ENCODE peak calls at places on chromosomes 7 and 10, in seven cellular contexts. N is heart right ventricle, P is Panc1, O is cardiac muscle cell, C is RWPE1, S is lower lobe of right lung, I is astrocyte. V is an unnamed sample.

GRCh38 chr7:105210721-105211205 is 178.0 kb downstream of the SRPK2 start:
- DNase-seq in N (peak), P (no peak), O (peak), C (no peak), S (peak), I (peak), V (no peak)

GRCh38 chr7:51108134-51108533 is 208.5 kb downstream of the COBL start:
- DNase-seq in N (no peak), P (no peak), O (no peak), C (no peak), S (no peak), I (no peak), V (no peak)

GRCh38 chr7:27188666-27189559 is 3.9 kb upstream of the HOXA11 start:
- DNase-seq in N (no peak), P (no peak), O (no peak), C (no peak), S (no peak), I (no peak), V (no peak)

GRCh38 chr10:37067576-37067975 is 57.8 kb upstream of the ANKRD30A start:
- DNase-seq in N (no peak), P (no peak), O (no peak), C (no peak), S (no peak), I (no peak), V (no peak)

GRCh38 chr7:140421521-140421920 is 17.7 kb downstream of the RAB19 start:
- DNase-seq in N (no peak), P (no peak), O (no peak), C (no peak), S (no peak), I (no peak), V (no peak)

GRCh38 chr10:48399056-48399541 is 92.6 kb downstream of the MAPK8 start:
- DNase-seq in N (no peak), P (no peak), O (no peak), C (no peak), S (no peak), I (peak), V (no peak)

GRCh38 chr7:42244828-42245227 is 7.8 kb upstream of the GLI3 start:
- DNase-seq in N (no peak), P (no peak), O (no peak), C (peak), S (no peak), I (peak), V (no peak)

GRCh38 chr7:5773661-5774086 is 7.8 kb downstream of the RNF216 start:
- DNase-seq in N (no peak), P (peak), O (no peak), C (peak), S (no peak), I (peak), V (no peak)

GRCh38 chr10:43821103-43821502 is 172.4 kb upstream of the ZNF32 start:
- DNase-seq in N (no peak), P (no peak), O (no peak), C (no peak), S (no peak), I (no peak), V (no peak)

DNA sequence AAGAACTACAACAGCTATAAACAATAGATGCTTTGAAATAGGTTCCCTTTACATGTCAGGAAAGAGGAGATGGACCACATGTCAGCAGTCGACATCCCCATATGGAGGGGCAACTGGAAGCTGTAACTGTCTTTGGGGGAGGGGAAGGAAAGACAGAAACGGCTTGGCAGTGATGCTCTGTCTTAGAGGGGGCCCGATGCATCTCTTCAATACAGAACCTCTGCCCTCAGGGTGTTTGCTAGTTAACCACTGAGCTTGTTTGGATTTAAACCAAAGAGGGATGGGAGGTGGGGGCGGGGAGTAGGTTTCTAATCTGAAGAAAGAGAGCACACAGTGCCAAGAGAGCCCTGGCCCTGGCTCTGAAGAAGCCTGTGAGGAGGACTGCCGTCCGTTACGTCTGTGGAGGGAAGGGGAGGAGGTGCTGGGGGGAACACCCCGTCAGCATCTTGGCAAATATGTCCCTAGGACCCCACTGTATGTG is 55.2 kb downstream of the CPVL start:
- DNase-seq in N (peak), P (no peak), O (no peak), C (no peak), S (no peak), I (no peak), V (no peak)
- H3K27ac ChIP-seq in N (peak), P (no peak), O (no peak), C (no peak), S (peak), I (no peak), V (no peak)

GRCh38 chr7:126803060-126803665 is 449.6 kb downstream of the GRM8 start:
- DNase-seq in N (no peak), P (peak), O (peak), C (peak), S (no peak), I (peak), V (peak)

GRCh38 chr7:126799541-126799940 is 453.2 kb downstream of the GRM8 start:
- DNase-seq in N (no peak), P (no peak), O (no peak), C (no peak), S (no peak), I (no peak), V (no peak)

GRCh38 chr7:126804604-126805003 is 448.1 kb downstream of the GRM8 start:
- DNase-seq in N (no peak), P (no peak), O (no peak), C (no peak), S (no peak), I (no peak), V (no peak)

GRCh38 chr7:126803990-126804389 is 448.8 kb downstream of the GRM8 start:
- DNase-seq in N (no peak), P (no peak), O (no peak), C (no peak), S (no peak), I (peak), V (no peak)

GRCh38 chr7:126801738-126802137 is 451.0 kb downstream of the GRM8 start:
- DNase-seq in N (no peak), P (no peak), O (no peak), C (no peak), S (no peak), I (no peak), V (no peak)
- H3K27ac ChIP-seq in N (no peak), P (no peak), O (no peak), C (no peak), S (no peak), I (no peak), V (no peak)

GRCh38 chr7:90706067-90706716 is 110.1 kb downstream of the CDK14 start:
- DNase-seq in N (no peak), P (no peak), O (no peak), C (no peak), S (no peak), I (peak), V (no peak)

GRCh38 chr7:90701021-90701420 is 104.9 kb downstream of the CDK14 start:
- DNase-seq in N (no peak), P (no peak), O (no peak), C (no peak), S (no peak), I (no peak), V (no peak)

GRCh38 chr7:90698616-90699015 is 102.5 kb downstream of the CDK14 start:
- DNase-seq in N (no peak), P (no peak), O (no peak), C (no peak), S (no peak), I (no peak), V (no peak)

GRCh38 chr7:90705391-90706066 is 109.4 kb downstream of the CDK14 start:
- DNase-seq in N (no peak), P (no peak), O (peak), C (no peak), S (no peak), I (no peak), V (no peak)

DNA sequence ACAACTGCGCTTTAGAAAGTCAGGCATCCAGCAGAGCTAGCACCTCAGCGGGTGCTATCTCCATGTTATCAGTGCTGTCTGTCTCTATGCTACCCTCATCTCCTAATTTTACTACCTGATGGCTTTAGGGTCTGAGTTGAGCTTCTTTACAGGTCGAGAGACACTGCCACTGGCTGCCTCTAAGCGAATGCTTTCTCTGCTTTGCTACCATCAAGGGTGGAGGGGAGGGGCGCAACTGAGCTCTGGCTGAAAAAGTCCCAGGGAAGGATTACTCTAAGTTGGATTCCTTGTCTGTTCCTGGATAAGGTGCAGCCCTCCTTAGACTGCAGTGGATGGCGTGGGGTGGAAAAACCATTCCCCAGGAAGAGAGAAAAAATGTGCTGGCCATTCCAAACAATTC is 105.7 kb downstream of the CDK14 start:
- DNase-seq in N (no peak), P (no peak), O (peak), C (no peak), S (no peak), I (no peak), V (no peak)
- H3K27ac ChIP-seq in N (no peak), P (no peak), O (no peak), C (no peak), S (no peak), I (no peak), V (no peak)

DNA sequence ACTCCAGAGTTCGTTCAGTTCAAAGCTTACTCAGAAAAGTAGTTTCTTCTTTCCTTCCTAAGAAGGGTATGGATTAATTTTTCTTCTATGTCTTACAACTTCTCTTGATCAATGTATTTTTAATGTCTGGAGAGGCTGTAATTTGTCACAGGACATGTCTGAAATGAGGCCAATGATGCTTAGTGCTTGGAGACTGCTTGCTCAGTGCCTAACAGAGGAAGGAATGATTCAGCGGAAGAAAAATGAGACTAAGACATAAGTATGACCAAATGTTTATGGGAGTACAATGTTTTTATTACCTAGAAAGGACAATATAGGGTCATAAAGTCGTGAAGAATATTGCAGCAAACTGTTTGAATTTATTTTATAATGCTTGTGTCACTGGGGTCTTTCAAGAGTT is 43.3 kb downstream of the GPR37 start:
- DNase-seq in N (no peak), P (no peak), O (no peak), C (no peak), S (no peak), I (peak), V (no peak)
- H3K27ac ChIP-seq in N (no peak), P (no peak), O (no peak), C (no peak), S (no peak), I (no peak), V (peak)

GRCh38 chr10:21624951-21625350 is 90.9 kb downstream of the MLLT10 start:
- DNase-seq in N (no peak), P (no peak), O (no peak), C (no peak), S (no peak), I (no peak), V (no peak)
- H3K27ac ChIP-seq in N (no peak), P (no peak), O (peak), C (no peak), S (no peak), I (no peak), V (no peak)

GRCh38 chr7:17677408-17677807 is 262.9 kb downstream of the SNX13 start:
- DNase-seq in N (no peak), P (no peak), O (no peak), C (no peak), S (no peak), I (peak), V (no peak)
- H3K27ac ChIP-seq in N (no peak), P (no peak), O (no peak), C (no peak), S (no peak), I (peak), V (no peak)

GRCh38 chr7:133051719-133052118 is 30.2 kb downstream of the CHCHD3 start:
- DNase-seq in N (no peak), P (no peak), O (no peak), C (no peak), S (no peak), I (no peak), V (no peak)

GRCh38 chr7:133052357-133052756 is 29.5 kb downstream of the CHCHD3 start:
- DNase-seq in N (no peak), P (no peak), O (no peak), C (no peak), S (no peak), I (peak), V (no peak)

GRCh38 chr7:133053321-133053891 is 28.5 kb downstream of the CHCHD3 start:
- DNase-seq in N (no peak), P (peak), O (no peak), C (peak), S (no peak), I (peak), V (no peak)

GRCh38 chr7:133054167-133054840 is 27.6 kb downstream of the CHCHD3 start:
- DNase-seq in N (no peak), P (no peak), O (no peak), C (no peak), S (no peak), I (peak), V (no peak)

GRCh38 chr7:133052826-133053225 is 29.1 kb downstream of the CHCHD3 start:
- DNase-seq in N (no peak), P (no peak), O (no peak), C (no peak), S (no peak), I (no peak), V (no peak)
- H3K27ac ChIP-seq in N (peak), P (no peak), O (no peak), C (no peak), S (no peak), I (peak), V (no peak)

V was measured in caudate nucleus.